ENCODE peak calls at places on chromosomes 2 and 18, in five cellular contexts. One of them, this sample, is unnamed.

GRCh38 chr2:235695602-235695895 is 201.7 kb downstream of the AGAP1 start:
- DNase-seq in right atrium auricular region: no peak
- DNase-seq in HL-60: no peak
- DNase-seq in IMR-90: no peak
- DNase-seq in colonic mucosa: no peak
- DNase-seq in this sample: no peak

GRCh38 chr2:769771-770170 is 92.6 kb upstream of the TMEM18 start:
- DNase-seq in IMR-90: peak; percentile 1
- DNase-seq in colonic mucosa: no peak
- DNase-seq in right atrium auricular region: no peak
- DNase-seq in HL-60: no peak
- DNase-seq in this sample: no peak

GRCh38 chr2:227703280-227703732 is 14.5 kb downstream of the SLC19A3 start:
- DNase-seq in IMR-90: peak; percentile 7
- DNase-seq in HL-60: no peak
- DNase-seq in right atrium auricular region: no peak
- DNase-seq in colonic mucosa: no peak
- DNase-seq in this sample: no peak

GRCh38 chr2:178194600-178195389 is 483 bp downstream of the OSBPL6 start:
- DNase-seq in colonic mucosa: peak; percentile 34
- DNase-seq in HL-60: peak; percentile 9
- DNase-seq in IMR-90: peak; percentile 55
- DNase-seq in right atrium auricular region: no peak
- DNase-seq in this sample: peak; percentile 4

GRCh38 chr2:163465440-163465839 is 270.4 kb downstream of the FIGN start:
- DNase-seq in HL-60: no peak
- DNase-seq in IMR-90: peak; percentile 2
- DNase-seq in right atrium auricular region: no peak
- DNase-seq in colonic mucosa: no peak
- DNase-seq in this sample: no peak

GRCh38 chr2:60627412-60627811 is 74.0 kb upstream of the BCL11A start:
- DNase-seq in right atrium auricular region: no peak
- DNase-seq in IMR-90: no peak
- DNase-seq in colonic mucosa: no peak
- DNase-seq in HL-60: no peak
- DNase-seq in this sample: no peak

GRCh38 chr2:43224131-43224570 is 2.3 kb downstream of the ZFP36L2 start:
- DNase-seq in IMR-90: peak; percentile 72
- DNase-seq in right atrium auricular region: no peak
- DNase-seq in colonic mucosa: peak; percentile 77
- DNase-seq in HL-60: peak; percentile 65
- DNase-seq in this sample: no peak

GRCh38 chr18:24204904-24205303 is 66.0 kb downstream of the CABYR start:
- DNase-seq in colonic mucosa: no peak
- DNase-seq in right atrium auricular region: no peak
- DNase-seq in HL-60: no peak
- DNase-seq in IMR-90: no peak
- DNase-seq in this sample: no peak

GRCh38 chr18:3262234-3263171 is 570 bp downstream of the MYL12B start:
- DNase-seq in HL-60: peak; percentile 38
- DNase-seq in colonic mucosa: peak; percentile 41
- DNase-seq in IMR-90: no peak
- DNase-seq in right atrium auricular region: no peak
- DNase-seq in this sample: no peak

GRCh38 chr18:58557013-58557435 is 71.9 kb downstream of the ALPK2 start:
- DNase-seq in IMR-90: no peak
- DNase-seq in right atrium auricular region: no peak
- DNase-seq in colonic mucosa: no peak
- DNase-seq in HL-60: no peak
- DNase-seq in this sample: no peak

GRCh38 chr2:97645112-97645699 is 656 bp upstream of the COX5B start:
- DNase-seq in IMR-90: no peak
- DNase-seq in HL-60: peak; percentile 41
- DNase-seq in right atrium auricular region: no peak
- DNase-seq in colonic mucosa: no peak
- DNase-seq in this sample: no peak

GRCh38 chr2:97651114-97651513 is 5.3 kb downstream of the COX5B start:
- DNase-seq in HL-60: no peak
- DNase-seq in IMR-90: no peak
- DNase-seq in colonic mucosa: no peak
- DNase-seq in right atrium auricular region: no peak
- DNase-seq in this sample: no peak

GRCh38 chr2:97644023-97644717 is 1.7 kb upstream of the COX5B start:
- DNase-seq in colonic mucosa: no peak
- DNase-seq in right atrium auricular region: no peak
- DNase-seq in IMR-90: no peak
- DNase-seq in HL-60: no peak
- DNase-seq in this sample: no peak

GRCh38 chr2:97646977-97647376 is 1.1 kb downstream of the COX5B start:
- DNase-seq in HL-60: no peak
- DNase-seq in colonic mucosa: no peak
- DNase-seq in right atrium auricular region: no peak
- DNase-seq in IMR-90: no peak
- DNase-seq in this sample: no peak

GRCh38 chr2:97645700-97646629 is at the start of gene COX5B:
- DNase-seq in HL-60: peak; percentile 99
- DNase-seq in IMR-90: peak; percentile 93
- DNase-seq in colonic mucosa: peak; percentile 99
- DNase-seq in right atrium auricular region: peak; percentile 99
- DNase-seq in this sample: peak; percentile 87
- TF ChIP-seq CTCF in HL-60: no peak
- TF ChIP-seq CTCF in IMR-90: no peak
- TF ChIP-seq CTCF in colonic mucosa: no peak
- TF ChIP-seq CTCF in right atrium auricular region: no peak
- TF ChIP-seq CTCF in this sample: no peak

GRCh38 chr2:198325359-198325758 is 521.0 kb downstream of the PLCL1 start:
- DNase-seq in colonic mucosa: no peak
- DNase-seq in IMR-90: no peak
- DNase-seq in right atrium auricular region: no peak
- DNase-seq in HL-60: no peak
- DNase-seq in this sample: no peak

GRCh38 chr2:198328454-198328853 is 524.1 kb downstream of the PLCL1 start:
- DNase-seq in IMR-90: no peak
- DNase-seq in HL-60: no peak
- DNase-seq in right atrium auricular region: no peak
- DNase-seq in colonic mucosa: no peak
- DNase-seq in this sample: no peak

GRCh38 chr2:198327526-198327925 is 523.1 kb downstream of the PLCL1 start:
- DNase-seq in HL-60: no peak
- DNase-seq in right atrium auricular region: no peak
- DNase-seq in colonic mucosa: no peak
- DNase-seq in IMR-90: no peak
- DNase-seq in this sample: no peak

GRCh38 chr2:198324071-198324470 is 519.7 kb downstream of the PLCL1 start:
- DNase-seq in HL-60: no peak
- DNase-seq in right atrium auricular region: no peak
- DNase-seq in IMR-90: no peak
- DNase-seq in colonic mucosa: no peak
- DNase-seq in this sample: no peak

GRCh38 chr2:198326431-198326830 is 522.0 kb downstream of the PLCL1 start:
- DNase-seq in right atrium auricular region: no peak
- DNase-seq in IMR-90: no peak
- DNase-seq in colonic mucosa: no peak
- DNase-seq in HL-60: no peak
- DNase-seq in this sample: no peak
- H3K27me3 ChIP-seq in right atrium auricular region: no peaks in the 10 kb centered on the region
- H3K27me3 ChIP-seq in IMR-90: no peaks in the 10 kb centered on the region
- H3K27me3 ChIP-seq in colonic mucosa: no peaks in the 10 kb centered on the region
- H3K27me3 ChIP-seq in HL-60: peaks cover 8% of the 10 kb centered on the region
- H3K27me3 ChIP-seq in this sample: no peaks in the 10 kb centered on the region

GRCh38 chr2:64807417-64807816 is 153.7 kb upstream of the SERTAD2 start:
- DNase-seq in HL-60: no peak
- DNase-seq in IMR-90: peak; percentile 100
- DNase-seq in right atrium auricular region: no peak
- DNase-seq in colonic mucosa: no peak
- DNase-seq in this sample: peak; percentile 97
- TF ChIP-seq CTCF in HL-60: no peak
- TF ChIP-seq CTCF in IMR-90: peak; percentile 22
- TF ChIP-seq CTCF in right atrium auricular region: no peak
- TF ChIP-seq CTCF in colonic mucosa: no peak
- TF ChIP-seq CTCF in this sample: peak; percentile 18

DNA sequence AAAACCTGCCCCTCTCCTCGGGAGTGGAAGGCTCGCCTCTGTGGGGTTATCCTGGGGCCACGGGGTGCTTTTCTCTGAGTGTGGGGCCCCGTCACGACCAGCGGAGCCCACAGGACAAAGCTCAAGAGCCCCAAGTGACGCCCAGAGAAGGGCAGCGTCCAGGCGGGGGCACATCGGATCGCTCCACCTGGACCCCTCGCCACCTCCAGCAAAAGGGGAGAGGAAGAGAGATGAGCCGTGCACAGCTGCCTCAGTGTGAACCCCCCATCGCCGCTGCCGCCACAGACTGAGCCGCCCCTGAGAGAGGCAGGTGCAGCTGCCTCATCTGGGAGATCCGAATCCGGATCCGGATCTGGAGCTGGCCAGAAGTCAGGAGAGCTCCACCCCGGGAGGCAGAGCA is 282.5 kb upstream of the PXDN start:
- DNase-seq in colonic mucosa: no peak
- DNase-seq in HL-60: no peak
- DNase-seq in IMR-90: no peak
- DNase-seq in right atrium auricular region: no peak
- DNase-seq in this sample: no peak
- H3K27me3 ChIP-seq in colonic mucosa: no peaks in the 10 kb centered on the region
- H3K27me3 ChIP-seq in HL-60: no peaks in the 10 kb centered on the region
- H3K27me3 ChIP-seq in IMR-90: no peaks in the 10 kb centered on the region
- H3K27me3 ChIP-seq in right atrium auricular region: no peaks in the 10 kb centered on the region
- H3K27me3 ChIP-seq in this sample: no peaks in the 10 kb centered on the region

GRCh38 chr2:86621290-86621943 is 2.2 kb downstream of the RNF103 start:
- DNase-seq in IMR-90: peak; percentile 15
- DNase-seq in HL-60: no peak
- DNase-seq in right atrium auricular region: no peak
- DNase-seq in colonic mucosa: no peak
- DNase-seq in this sample: no peak
- TF ChIP-seq CTCF in IMR-90: peak; percentile 2
- TF ChIP-seq CTCF in HL-60: no peak
- TF ChIP-seq CTCF in right atrium auricular region: no peak
- TF ChIP-seq CTCF in colonic mucosa: no peak
- TF ChIP-seq CTCF in this sample: no peak

This sample was measured in BJ.